ENCODE peak calls at places on chromosomes 2 and 18, in eight cellular contexts. F is mesendoderm, N is heart right ventricle, B is lower lobe of right lung, X is GM23248, D is fibroblast of the aortic adventitia, L is bronchial epithelial cell, J is esophagus squamous epithelium. A is an unnamed sample.

GRCh38 chr18:55012041-55012440 is 52.8 kb upstream of the CCDC68 start:
- DNase-seq in J (no peak), N (no peak), L (peak), F (no peak), B (no peak), D (no peak), X (peak), A (peak)

GRCh38 chr2:5465859-5466258 is 226.3 kb upstream of the SOX11 start:
- DNase-seq in N (no peak), F (no peak), X (no peak), J (no peak), L (no peak), B (no peak), D (no peak), A (no peak)

GRCh38 chr2:228653884-228654283 is 472.4 kb upstream of the SPHKAP start:
- DNase-seq in F (peak), J (no peak), B (no peak), N (no peak), L (no peak), D (no peak), X (no peak), A (no peak)

GRCh38 chr18:77063256-77063655 is 69.3 kb downstream of the MBP start:
- DNase-seq in F (no peak), L (peak), B (peak), N (no peak), X (no peak), J (no peak), D (peak), A (no peak)

GRCh38 chr2:70321377-70321776 is 19.5 kb upstream of the FAM136A start:
- DNase-seq in L (no peak), B (peak), J (no peak), N (no peak), F (peak), X (no peak), D (no peak), A (peak)

GRCh38 chr18:50819027-50819726 is 639 bp downstream of the MRO start:
- DNase-seq in B (peak), N (peak), D (peak), X (peak), L (peak), F (peak), J (no peak), A (peak)

GRCh38 chr2:154392256-154392655 is 306.2 kb upstream of the KCNJ3 start:
- DNase-seq in N (no peak), D (no peak), X (no peak), J (no peak), B (no peak), F (no peak), L (no peak), A (no peak)

GRCh38 chr2:191479680-191480023 is 198.3 kb upstream of the NABP1 start:
- DNase-seq in D (no peak), N (no peak), J (no peak), F (no peak), L (no peak), X (no peak), B (no peak), A (no peak)

GRCh38 chr2:54573532-54573915 is 117.4 kb downstream of the SPTBN1 start:
- DNase-seq in J (no peak), N (no peak), D (no peak), X (no peak), F (no peak), B (no peak), L (no peak), A (no peak)

GRCh38 chr18:76398899-76399612 is 96.0 kb downstream of the ZNF516 start:
- DNase-seq in F (peak), X (peak), D (peak), N (peak), B (peak), L (peak), J (no peak), A (peak)

GRCh38 chr18:10122116-10122515 is 208.3 kb downstream of the VAPA start:
- DNase-seq in X (peak), L (peak), N (no peak), J (no peak), D (peak), B (no peak), F (no peak), A (peak)

GRCh38 chr18:36185901-36186460 is 1.3 kb upstream of the MOCOS start:
- DNase-seq in N (no peak), L (no peak), D (no peak), J (no peak), F (no peak), B (no peak), X (no peak), A (no peak)
- H3K4me3 ChIP-seq in N (no peak), L (no peak), D (peak), J (no peak), F (no peak), B (peak), X (peak), A (peak)

GRCh38 chr2:84878896-84879594 is 1.8 kb downstream of the TRABD2A start:
- DNase-seq in N (no peak), X (peak), J (no peak), D (no peak), F (no peak), B (no peak), L (no peak), A (peak)
- H3K4me3 ChIP-seq in N (no peak), X (no peak), J (no peak), D (no peak), F (no peak), B (peak), L (no peak), A (no peak)

GRCh38 chr2:6863792-6864191 is 1.9 kb downstream of the CMPK2 start:
- DNase-seq in B (no peak), N (peak), D (no peak), J (no peak), F (no peak), L (no peak), X (peak), A (no peak)
- H3K4me3 ChIP-seq in B (peak), N (peak), D (no peak), J (no peak), F (no peak), L (no peak), X (no peak), A (no peak)

GRCh38 chr2:193334401-193334800 is 1139.7 kb upstream of the TMEFF2 start:
- DNase-seq in X (no peak), L (no peak), F (no peak), D (no peak), B (no peak), J (no peak), N (no peak), A (no peak)

GRCh38 chr2:193331701-193332100 is 1137.0 kb upstream of the TMEFF2 start:
- DNase-seq in J (no peak), B (no peak), X (no peak), L (no peak), N (no peak), D (peak), F (no peak), A (no peak)

GRCh38 chr2:193333539-193333938 is 1138.8 kb upstream of the TMEFF2 start:
- DNase-seq in B (no peak), N (no peak), X (no peak), L (no peak), F (no peak), D (no peak), J (no peak), A (no peak)

GRCh38 chr2:193332938-193333337 is 1138.2 kb upstream of the TMEFF2 start:
- DNase-seq in D (no peak), L (no peak), N (no peak), J (no peak), B (no peak), X (no peak), F (no peak), A (no peak)
- H3K4me3 ChIP-seq in D (no peak), L (no peak), N (no peak), J (no peak), B (no peak), X (no peak), F (no peak), A (no peak)

GRCh38 chr2:137966043-137966442 is 1.8 kb downstream of the HNMT start:
- DNase-seq in B (no peak), N (no peak), D (no peak), J (no peak), L (no peak), X (no peak), F (no peak), A (no peak)
- H3K4me3 ChIP-seq in B (peak), N (no peak), D (no peak), J (peak), L (no peak), X (no peak), F (no peak), A (peak)

DNA sequence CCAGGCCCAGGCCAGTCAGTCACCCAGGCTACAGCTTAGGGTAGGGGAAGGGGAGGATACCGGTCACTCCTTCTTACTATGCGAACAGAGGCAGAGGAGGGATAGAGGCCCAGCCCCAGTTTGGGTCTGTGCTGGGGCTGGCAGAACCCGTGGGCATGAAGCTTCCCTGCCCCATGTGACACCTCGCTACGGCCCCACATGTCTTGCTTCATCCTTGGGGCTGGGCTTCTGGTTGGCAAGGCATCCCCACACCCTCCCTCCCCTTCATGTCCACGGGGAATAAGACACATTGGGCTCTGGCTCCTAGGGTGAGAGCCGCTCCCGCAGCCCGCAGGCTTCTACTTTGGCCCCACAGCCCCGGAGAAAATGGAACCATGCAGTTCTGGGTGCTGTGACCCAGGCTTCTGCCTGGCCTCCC is 32.4 kb downstream of the HS1BP3 start:
- DNase-seq in D (peak), J (no peak), X (peak), F (no peak), B (peak), N (no peak), L (no peak), A (peak)
- H3K4me3 ChIP-seq in D (no peak), J (no peak), X (no peak), F (no peak), B (no peak), N (no peak), L (no peak), A (no peak)

GRCh38 chr2:217105733-217106649 is 246.1 kb upstream of the TNP1 start:
- DNase-seq in D (peak), X (peak), L (peak), J (no peak), N (no peak), F (peak), B (no peak), A (peak)
- H3K4me3 ChIP-seq in D (no peak), X (no peak), L (no peak), J (no peak), N (no peak), F (no peak), B (no peak), A (no peak)

DNA sequence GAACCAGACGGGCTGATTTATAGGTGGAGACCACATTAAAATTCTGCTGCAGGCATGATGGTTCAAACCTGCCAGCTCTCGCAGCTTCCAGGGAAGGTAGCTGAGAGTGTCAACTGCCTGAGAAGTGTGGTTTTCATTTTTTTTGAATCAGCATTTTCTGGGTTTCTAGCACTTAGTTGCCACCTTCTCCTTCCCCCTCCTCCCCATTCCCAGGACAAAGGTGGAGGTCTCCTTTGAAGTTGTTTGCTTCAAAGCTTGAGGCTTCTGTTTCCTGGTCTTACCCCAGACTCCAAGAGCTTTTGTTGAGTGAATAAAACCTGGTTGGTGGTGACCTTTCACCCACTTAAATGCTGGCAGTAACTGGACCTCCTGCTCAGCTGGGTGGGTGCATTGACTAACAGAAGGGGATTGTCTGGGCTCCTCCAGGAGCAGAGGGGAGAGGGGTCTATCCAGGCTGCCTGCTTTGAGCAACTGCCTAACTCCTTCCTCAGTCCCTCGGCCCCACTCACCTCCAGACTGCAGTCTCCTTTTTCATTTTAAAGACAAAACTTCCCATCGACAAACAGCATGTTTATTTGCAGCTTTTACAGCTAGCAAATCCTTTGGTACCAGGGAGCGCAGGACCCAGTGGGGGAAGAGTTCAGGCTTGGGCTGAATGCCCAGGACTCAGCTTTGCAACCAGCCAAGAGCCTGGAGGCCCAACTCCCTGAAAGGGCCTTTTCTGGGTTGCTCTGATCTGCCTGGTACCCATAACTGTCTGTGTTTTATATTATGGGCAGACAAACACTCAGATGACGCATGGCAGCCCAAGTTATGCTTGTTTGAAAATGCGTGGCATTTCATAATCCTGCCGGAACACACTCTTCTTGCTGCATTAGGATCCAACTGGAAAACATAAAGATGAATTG is 3.6 kb downstream of the RHOB start:
- DNase-seq in L (peak), F (peak), N (peak), J (no peak), D (peak), X (peak), B (no peak), A (peak)
- H3K4me3 ChIP-seq in L (no peak), F (no peak), N (peak), J (peak), D (no peak), X (peak), B (peak), A (peak)

GRCh38 chr2:241189093-241189855 is 797 bp downstream of the ANO7 start:
- DNase-seq in D (no peak), J (no peak), B (peak), X (no peak), L (no peak), N (no peak), F (no peak), A (no peak)
- H3K4me3 ChIP-seq in D (no peak), J (no peak), B (no peak), X (no peak), L (no peak), N (no peak), F (no peak), A (no peak)

DNA sequence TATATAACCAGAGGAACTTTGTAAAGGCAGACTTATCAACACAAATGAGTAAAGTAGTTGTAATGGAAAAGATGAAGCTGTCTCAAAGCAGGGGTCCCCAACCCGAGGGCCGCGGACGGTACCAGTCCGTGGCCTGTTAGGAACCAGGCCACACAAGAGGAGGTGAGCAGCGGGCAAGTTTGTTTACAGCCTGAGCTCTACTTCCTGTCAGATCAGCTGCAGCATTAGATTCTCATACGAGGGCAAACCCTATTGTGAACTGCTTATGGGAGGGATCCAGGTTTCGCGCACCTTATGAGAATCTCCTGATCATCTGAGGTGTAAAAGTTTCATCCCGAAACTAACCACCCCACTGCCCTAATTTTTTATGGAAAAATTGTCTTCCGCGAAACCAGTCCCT is 57.4 kb upstream of the MSTN start:
- DNase-seq in J (no peak), L (no peak), X (peak), D (no peak), B (no peak), F (peak), N (peak), A (no peak)
- H3K4me3 ChIP-seq in J (no peak), L (no peak), X (peak), D (no peak), B (peak), F (no peak), N (no peak), A (no peak)

A was measured in AG10803.